ENCODE peak calls at places on chromosomes 7 and 10, in four cellular contexts. H is BE2C, S is spleen, V is colonic mucosa. U is an unnamed sample.

GRCh38 chr7:127382301-127383085 is 10.0 kb downstream of the ZNF800 start:
- DNase-seq in H (no peak), S (no peak), V (no peak), U (no peak)

GRCh38 chr10:90849956-90850749 is 7.7 kb downstream of the HTR7 start:
- DNase-seq in H (no peak), S (no peak), V (no peak), U (no peak)

GRCh38 chr10:69278446-69278963 is at the start of gene HK1:
- DNase-seq in H (no peak), S (no peak), V (no peak), U (no peak)

GRCh38 chr7:87416682-87417587 is 58.5 kb downstream of the ABCB4 start:
- DNase-seq in H (peak; percentile 71), S (no peak), V (peak; percentile 79), U (peak; percentile 51)

GRCh38 chr10:109427421-109427820 is 495.9 kb downstream of the XPNPEP1 start:
- DNase-seq in H (no peak), S (no peak), V (no peak), U (peak; percentile 12)

GRCh38 chr7:31794851-31795250 is 107.8 kb downstream of the PPP1R17 start:
- DNase-seq in H (no peak), S (no peak), V (no peak), U (no peak)

GRCh38 chr7:145862212-145862611 is 254.4 kb upstream of the CNTNAP2 start:
- DNase-seq in H (no peak), S (no peak), V (no peak), U (no peak)

GRCh38 chr10:52895066-52895465 is 122.5 kb upstream of the MBL2 start:
- DNase-seq in H (no peak), S (no peak), V (no peak), U (no peak)

GRCh38 chr7:112201421-112201820 is 4.8 kb downstream of the DOCK4 start:
- DNase-seq in H (no peak), S (no peak), V (no peak), U (no peak)

GRCh38 chr7:107879400-107880035 is 11.5 kb upstream of the DLD start:
- DNase-seq in H (peak; percentile 41), S (no peak), V (peak; percentile 41), U (no peak)

GRCh38 chr7:130723784-130724183 is 10.2 kb downstream of the KLF14 start:
- DNase-seq in H (no peak), S (no peak), V (no peak), U (no peak)

GRCh38 chr10:60101821-60102220 is 195.5 kb upstream of the CCDC6 start:
- DNase-seq in H (no peak), S (no peak), V (no peak), U (no peak)

GRCh38 chr7:130294314-130294713 is 1.4 kb downstream of the CPA4 start:
- DNase-seq in H (no peak), S (no peak), V (no peak), U (no peak)

GRCh38 chr7:27764109-27764508 is 24.1 kb downstream of the TAX1BP1 start:
- DNase-seq in H (no peak), S (no peak), V (no peak), U (no peak)

GRCh38 chr10:112587709-112588108 is 140.7 kb downstream of the VTI1A start:
- DNase-seq in H (no peak), S (no peak), V (no peak), U (no peak)

GRCh38 chr7:78993341-78993740 is 460.1 kb downstream of the MAGI2 start:
- DNase-seq in H (no peak), S (no peak), V (no peak), U (no peak)

DNA sequence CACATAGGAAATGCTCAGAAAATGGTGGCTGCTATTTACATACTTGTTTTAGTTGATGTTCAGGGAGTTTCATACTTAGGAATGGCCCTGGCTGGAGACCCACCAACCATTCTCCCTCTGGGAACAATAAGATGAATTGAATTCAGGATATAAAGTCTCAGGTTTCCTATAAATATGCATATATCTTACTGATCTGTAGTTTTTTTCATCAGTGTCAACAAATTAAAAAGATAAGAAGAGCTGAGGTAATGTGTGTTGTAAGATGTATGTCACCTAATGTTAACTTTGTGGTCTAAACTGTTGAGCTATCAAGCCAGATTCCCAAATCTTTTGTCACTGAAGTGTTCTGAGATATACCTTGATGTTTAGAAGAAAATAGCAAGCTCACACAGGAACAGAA is 457.5 kb downstream of the MAGI2 start:
- DNase-seq in H (no peak), S (no peak), V (no peak), U (no peak)
- H3K4me1 ChIP-seq in H (no peaks in the 10 kb centered on the region), S (no peaks in the 10 kb centered on the region), V (no peaks in the 10 kb centered on the region), U (no peaks in the 10 kb centered on the region)

DNA sequence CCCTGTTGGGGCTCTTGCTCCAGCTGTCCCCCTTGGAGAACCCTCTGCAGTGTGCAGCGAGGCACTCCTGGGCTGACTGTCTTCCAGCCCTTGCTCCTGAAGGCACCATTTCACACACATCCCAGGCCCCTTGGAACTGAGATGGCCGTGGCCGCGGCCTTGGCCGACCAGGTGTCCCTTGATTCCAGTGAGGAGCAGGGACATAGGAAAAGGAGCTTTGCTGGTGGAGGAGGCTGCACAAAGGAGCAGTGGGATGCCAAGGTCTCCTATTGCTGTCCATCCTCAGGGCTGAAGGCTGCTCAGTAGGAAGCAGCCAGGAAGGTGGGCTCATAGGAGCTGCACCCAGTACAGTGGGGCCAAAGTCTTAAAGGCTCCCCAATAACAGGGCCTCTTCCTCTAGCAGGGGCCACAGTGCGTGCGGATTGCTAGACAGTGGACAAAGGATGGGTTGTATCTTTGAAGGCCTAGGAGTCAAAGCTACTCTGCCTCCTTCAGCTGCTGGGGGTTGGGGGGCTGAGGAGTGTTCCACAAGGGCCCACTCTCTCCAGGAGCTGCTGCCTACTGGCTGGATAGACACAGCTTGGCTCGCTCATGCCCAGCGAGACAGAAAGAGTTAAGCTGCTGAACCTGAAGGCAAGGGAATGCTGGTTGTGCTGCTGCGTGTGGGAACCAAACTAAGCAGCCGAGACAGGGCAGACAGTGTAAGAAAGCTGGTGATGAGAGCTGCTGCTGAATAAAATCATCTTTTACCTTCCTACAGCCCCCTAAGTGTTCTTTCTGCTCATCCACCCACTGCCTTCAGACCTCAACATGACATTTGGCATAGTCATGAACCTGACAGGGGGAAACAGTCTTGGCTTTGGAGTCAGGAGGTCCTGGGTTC is 891.9 kb upstream of the ZNF722 start:
- DNase-seq in H (no peak), S (no peak), V (no peak), U (no peak)
- H3K9me3 ChIP-seq in H (no peaks in the 10 kb centered on the region), S (peaks cover 77% of the 10 kb centered on the region), V (peaks cover 5% of the 10 kb centered on the region), U (peaks cover 7% of the 10 kb centered on the region)

GRCh38 chr10:21385996-21386620 is 139.4 kb downstream of the SKIDA1 start:
- DNase-seq in H (no peak), S (no peak), V (no peak), U (no peak)
- TF ChIP-seq CTCF in H (no peak), S (no peak), V (no peak), U (no peak)

GRCh38 chr10:129537178-129537577 is 70.1 kb downstream of the MGMT start:
- DNase-seq in H (no peak), S (no peak), V (no peak), U (no peak)
- H3K4me1 ChIP-seq in H (no peaks in the 10 kb centered on the region), S (peaks cover 5% of the 10 kb centered on the region), V (no peaks in the 10 kb centered on the region), U (peaks cover 5% of the 10 kb centered on the region)

DNA sequence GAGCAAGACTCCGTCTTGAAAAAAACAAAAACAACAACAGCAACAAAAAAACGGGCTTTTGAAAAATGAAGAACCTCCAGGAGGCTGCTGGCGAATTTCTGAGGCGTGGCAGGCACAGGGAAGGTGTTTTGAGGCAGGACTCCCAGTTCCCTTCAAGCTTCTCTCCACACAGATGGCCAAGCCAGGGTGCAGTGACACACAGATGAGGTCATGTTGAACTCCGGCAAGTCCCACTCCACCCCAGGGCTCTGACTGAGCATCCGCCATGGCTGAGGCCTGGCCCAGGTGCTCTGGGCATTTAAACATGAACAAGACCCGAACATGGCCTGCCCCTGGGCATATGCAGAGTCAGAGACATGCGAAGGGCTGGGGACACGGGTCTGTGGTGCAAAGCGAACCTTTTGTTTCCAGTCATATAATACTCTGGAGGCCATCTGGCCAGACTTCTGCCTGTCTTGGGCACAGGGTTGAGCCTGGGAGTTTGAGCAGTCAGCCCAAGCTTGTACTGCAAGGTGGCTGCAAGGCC is 514.6 kb upstream of the FOXK1 start:
- DNase-seq in H (no peak), S (no peak), V (no peak), U (no peak)
- H3K9me3 ChIP-seq in H (peaks cover 2% of the 10 kb centered on the region), S (no peaks in the 10 kb centered on the region), V (no peaks in the 10 kb centered on the region), U (no peaks in the 10 kb centered on the region)

GRCh38 chr10:85792533-85792858 is 574.1 kb downstream of the GRID1 start:
- DNase-seq in H (no peak), S (no peak), V (no peak), U (no peak)
- TF ChIP-seq CTCF in H (no peak), S (peak; percentile 2), V (no peak), U (no peak)

GRCh38 chr10:114379631-114380041 is 24.7 kb downstream of the AFAP1L2 start:
- DNase-seq in H (no peak), S (no peak), V (no peak), U (no peak)
- H3K4me1 ChIP-seq in H (no peaks in the 10 kb centered on the region), S (peaks cover 13% of the 10 kb centered on the region), V (no peaks in the 10 kb centered on the region), U (no peaks in the 10 kb centered on the region)

DNA sequence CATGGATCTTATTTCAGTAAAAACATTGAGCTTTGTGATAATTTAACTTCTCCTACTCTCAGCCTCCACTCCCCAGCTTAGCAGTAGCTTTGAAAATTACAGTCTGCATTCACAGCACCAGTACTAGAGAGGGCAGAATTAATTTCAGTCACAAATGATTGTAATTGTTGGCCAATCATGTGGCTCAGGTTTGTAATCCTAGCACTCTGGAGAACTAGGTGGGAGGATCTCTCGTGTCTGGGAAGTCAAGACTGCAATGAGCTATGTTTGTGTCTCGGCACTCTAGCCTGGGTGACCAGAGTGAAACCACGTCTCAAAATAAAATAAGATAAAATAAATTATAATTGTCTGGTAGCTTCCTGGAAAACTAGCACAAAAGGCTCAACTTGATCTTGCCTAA is 620.9 kb downstream of the TNS3 start:
- DNase-seq in H (no peak), S (no peak), V (no peak), U (no peak)
- H3K9me3 ChIP-seq in H (no peaks in the 10 kb centered on the region), S (peaks cover 63% of the 10 kb centered on the region), V (no peaks in the 10 kb centered on the region), U (peaks cover 14% of the 10 kb centered on the region)

GRCh38 chr7:50805425-50806130 is 22.9 kb upstream of the GRB10 start:
- DNase-seq in H (no peak), S (no peak), V (no peak), U (no peak)

GRCh38 chr7:50803359-50804337 is 21.0 kb upstream of the GRB10 start:
- DNase-seq in H (no peak), S (no peak), V (no peak), U (no peak)

GRCh38 chr7:50799873-50800272 is 17.2 kb upstream of the GRB10 start:
- DNase-seq in H (no peak), S (no peak), V (no peak), U (no peak)

GRCh38 chr7:50798126-50798525 is 15.4 kb upstream of the GRB10 start:
- DNase-seq in H (no peak), S (no peak), V (no peak), U (no peak)

GRCh38 chr7:50801907-50802306 is 19.2 kb upstream of the GRB10 start:
- DNase-seq in H (no peak), S (no peak), V (no peak), U (no peak)
- TF ChIP-seq CTCF in H (no peak), S (no peak), V (no peak), U (peak; percentile 61)